ENCODE peak calls at places on chromosome 1, in eight cellular contexts. V is bronchial epithelial cell, C is cardiac muscle cell, B is left ventricle myocardium inferior, H is lower lobe of right lung, Y is fibroblast of mammary gland, M is GM12864, T is NB4. L is an unnamed sample.

GRCh38 chr1:63794927-63795326 is 21.1 kb downstream of the ROR1 start:
- DNase-seq in V (no peak), C (peak; percentile 47), B (no peak), H (peak; percentile 63), Y (no peak), M (no peak), T (no peak), L (no peak)

GRCh38 chr1:53690411-53690810 is 48.6 kb downstream of the GLIS1 start:
- DNase-seq in V (no peak), C (no peak), B (no peak), H (no peak), Y (no peak), M (no peak), T (no peak), L (no peak)

GRCh38 chr1:34843392-34844251 is 15.9 kb downstream of the SMIM12 start:
- DNase-seq in V (no peak), C (no peak), B (no peak), H (no peak), Y (no peak), M (no peak), T (no peak), L (no peak)

GRCh38 chr1:77866296-77866695 is 22.1 kb upstream of the NEXN start:
- DNase-seq in V (no peak), C (no peak), B (no peak), H (no peak), Y (peak; percentile 24), M (no peak), T (no peak), L (no peak)

GRCh38 chr1:19877821-19878636 is 4.2 kb upstream of the OTUD3 start:
- DNase-seq in V (peak; percentile 78), C (no peak), B (no peak), H (no peak), Y (peak; percentile 58), M (no peak), T (peak; percentile 39), L (peak; percentile 64)

GRCh38 chr1:183300828-183301227 is 114.8 kb downstream of the LAMC2 start:
- DNase-seq in V (no peak), C (no peak), B (no peak), H (no peak), Y (no peak), M (no peak), T (no peak), L (no peak)

GRCh38 chr1:38775175-38775845 is 84.3 kb downstream of the RRAGC start:
- DNase-seq in V (no peak), C (no peak), B (no peak), H (no peak), Y (no peak), M (no peak), T (no peak), L (no peak)

GRCh38 chr1:240099748-240100147 is 8.1 kb downstream of the FMN2 start:
- DNase-seq in V (no peak), C (no peak), B (no peak), H (no peak), Y (no peak), M (no peak), T (no peak), L (no peak)

GRCh38 chr1:26354972-26355371 is 1.0 kb upstream of the CRYBG2 start:
- DNase-seq in V (no peak), C (no peak), B (no peak), H (no peak), Y (no peak), M (no peak), T (no peak), L (no peak)

GRCh38 chr1:26352338-26352679 is 1.6 kb downstream of the CRYBG2 start:
- DNase-seq in V (no peak), C (no peak), B (no peak), H (no peak), Y (no peak), M (no peak), T (no peak), L (no peak)

GRCh38 chr1:26353210-26353859 is 595 bp downstream of the CRYBG2 start:
- DNase-seq in V (no peak), C (no peak), B (no peak), H (no peak), Y (no peak), M (no peak), T (no peak), L (no peak)

GRCh38 chr1:26356106-26356505 is 2.2 kb upstream of the CRYBG2 start:
- DNase-seq in V (no peak), C (no peak), B (no peak), H (no peak), Y (no peak), M (no peak), T (no peak), L (no peak)

GRCh38 chr1:26353976-26354820 is at the start of gene CRYBG2:
- DNase-seq in V (peak; percentile 79), C (no peak), B (no peak), H (peak; percentile 79), Y (no peak), M (no peak), T (no peak), L (peak; percentile 14)
- H3K4me3 ChIP-seq in V (peak within 1 kb of the TSS; percentile 56), C (no peak within 1 kb of the TSS), B (no peak within 1 kb of the TSS), H (no peak within 1 kb of the TSS), Y (no peak within 1 kb of the TSS), M (no peak within 1 kb of the TSS), T (no peak within 1 kb of the TSS), L (no peak within 1 kb of the TSS)

GRCh38 chr1:225654688-225655508 is 2.0 kb upstream of the ENAH start:
- DNase-seq in V (no peak), C (no peak), B (no peak), H (no peak), Y (no peak), M (no peak), T (no peak), L (no peak)

GRCh38 chr1:225657462-225657989 is 4.6 kb upstream of the ENAH start:
- DNase-seq in V (peak; percentile 84), C (no peak), B (no peak), H (no peak), Y (peak; percentile 80), M (no peak), T (peak; percentile 60), L (peak; percentile 95)

GRCh38 chr1:225653463-225654276 is 747 bp upstream of the ENAH start:
- DNase-seq in V (peak; percentile 58), C (peak; percentile 70), B (peak; percentile 66), H (peak; percentile 69), Y (peak; percentile 72), M (no peak), T (peak; percentile 44), L (no peak)

GRCh38 chr1:225654277-225654597 is 1.3 kb upstream of the ENAH start:
- DNase-seq in V (no peak), C (no peak), B (no peak), H (no peak), Y (no peak), M (no peak), T (no peak), L (no peak)

DNA sequence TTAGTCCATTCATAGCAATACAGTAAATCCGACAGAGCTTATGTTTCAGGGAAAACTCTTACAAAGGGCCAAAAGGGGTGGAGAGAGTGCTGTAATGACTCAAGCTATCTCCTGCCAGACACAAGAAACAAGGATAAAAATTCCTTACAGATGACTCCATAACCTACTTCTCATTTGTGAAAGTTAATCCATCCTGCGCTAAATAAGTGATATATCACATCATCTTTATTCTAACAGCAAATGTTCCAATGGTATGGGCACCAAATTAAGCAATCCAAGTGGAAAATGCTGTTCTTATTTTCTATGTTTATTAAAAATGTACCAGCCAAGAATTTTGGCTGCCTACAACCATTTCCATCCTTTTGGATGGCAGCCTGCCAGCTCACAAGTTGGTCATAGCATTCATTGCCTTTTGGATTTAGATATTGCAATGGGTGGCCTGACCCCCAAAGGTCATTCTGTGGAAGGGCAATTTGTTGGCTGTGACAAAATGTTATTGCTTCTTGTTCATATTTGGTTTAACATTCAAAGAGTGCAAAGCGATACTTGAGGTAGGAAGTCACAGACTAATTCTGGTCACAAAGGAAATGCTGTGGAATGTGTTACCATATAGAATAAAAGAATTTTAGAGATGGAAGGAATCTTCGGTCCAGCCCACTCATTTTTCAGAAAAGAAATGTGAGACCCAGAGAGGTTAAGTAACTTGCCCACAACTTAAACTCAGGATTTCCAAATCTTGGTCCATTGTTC is 2.8 kb upstream of the ENAH start:
- DNase-seq in V (peak; percentile 99), C (peak; percentile 32), B (peak; percentile 29), H (no peak), Y (peak; percentile 98), M (no peak), T (peak; percentile 59), L (no peak)
- TF ChIP-seq CTCF in V (no peak), C (no peak), B (no peak), H (peak; percentile 9), Y (no peak), M (peak; percentile 6), T (no peak), L (peak; percentile 19)

GRCh38 chr1:8462298-8462946 is 144.5 kb downstream of the SLC45A1 start:
- DNase-seq in V (no peak), C (no peak), B (no peak), H (no peak), Y (no peak), M (no peak), T (no peak), L (peak; percentile 79)

GRCh38 chr1:8463144-8463927 is 145.4 kb downstream of the SLC45A1 start:
- DNase-seq in V (peak; percentile 17), C (peak; percentile 53), B (no peak), H (no peak), Y (peak; percentile 73), M (no peak), T (no peak), L (no peak)

GRCh38 chr1:8460784-8461183 is 142.9 kb downstream of the SLC45A1 start:
- DNase-seq in V (no peak), C (no peak), B (no peak), H (no peak), Y (no peak), M (no peak), T (no peak), L (no peak)

GRCh38 chr1:8460132-8460544 is 142.2 kb downstream of the SLC45A1 start:
- DNase-seq in V (no peak), C (no peak), B (no peak), H (no peak), Y (no peak), M (no peak), T (no peak), L (no peak)

DNA sequence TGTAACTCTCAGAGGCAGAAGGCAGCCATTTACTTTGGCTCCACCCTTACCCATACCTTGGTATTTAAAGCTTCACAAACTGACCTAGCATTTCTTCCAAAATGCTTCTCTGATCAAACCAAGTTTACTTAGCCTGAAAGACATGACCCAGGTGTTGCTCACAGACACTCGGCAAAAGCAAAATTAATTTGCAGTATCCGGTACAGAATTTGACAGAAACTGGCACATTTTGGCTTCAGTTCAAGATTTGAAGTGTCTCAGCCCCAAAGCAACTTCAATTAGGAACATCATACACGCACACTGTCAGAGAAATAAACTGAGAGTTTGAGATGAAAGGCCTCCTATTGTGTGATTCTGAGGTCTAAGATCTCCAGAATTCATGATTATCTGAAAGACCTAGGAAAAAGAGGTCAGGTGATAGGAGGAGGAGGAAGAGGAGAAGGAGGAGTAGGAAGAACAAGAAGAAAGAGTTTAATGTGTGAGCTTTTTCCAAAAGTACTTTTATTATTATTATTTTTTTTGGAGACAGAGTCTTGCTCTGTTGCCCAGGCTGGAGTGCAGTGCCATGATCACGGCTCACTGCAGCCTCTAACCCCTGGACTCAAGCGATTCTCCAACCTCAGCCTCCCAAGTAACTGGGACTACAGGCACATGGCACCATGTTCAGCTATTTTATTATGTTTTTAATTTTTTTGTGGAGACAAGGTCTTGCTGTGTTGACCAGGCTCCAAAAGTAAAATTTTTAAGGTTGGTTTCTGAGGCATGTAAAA is 143.6 kb downstream of the SLC45A1 start:
- DNase-seq in V (no peak), C (no peak), B (no peak), H (no peak), Y (no peak), M (no peak), T (no peak), L (no peak)
- H3K4me3 ChIP-seq in V (no peak overlapping the region), C (no peak overlapping the region), B (no peak overlapping the region), H (no peak overlapping the region), Y (no peak overlapping the region), M (no peak overlapping the region), T (no peak overlapping the region), L (no peak overlapping the region)

GRCh38 chr1:205416326-205416725 is 5.5 kb downstream of the LEMD1 start:
- DNase-seq in V (no peak), C (no peak), B (no peak), H (no peak), Y (no peak), M (no peak), T (no peak), L (no peak)
- TF ChIP-seq CTCF in V (no peak), C (no peak), B (no peak), H (no peak), Y (no peak), M (no peak), T (no peak), L (no peak)